ENCODE peak calls at places on chromosomes 2 and 18, in four cellular contexts. I is HFFc6, L is CD14-positive monocyte, T is lower lobe of right lung. O is an unnamed sample.

GRCh38 chr18:77063256-77063655 is 69.3 kb downstream of the MBP start:
- DNase-seq in T (peak; percentile 70), L (peak; percentile 92), I (no peak), O (no peak)

GRCh38 chr2:6866239-6866745 is 585 bp upstream of the CMPK2 start:
- DNase-seq in T (no peak), I (no peak), L (no peak), O (no peak)

GRCh38 chr2:236856856-236857616 is 228.7 kb upstream of the COPS8 start:
- DNase-seq in L (no peak), T (no peak), I (no peak), O (no peak)

GRCh38 chr2:171703574-171704347 is 16.5 kb downstream of the DYNC1I2 start:
- DNase-seq in I (peak; percentile 17), L (no peak), T (no peak), O (no peak)

GRCh38 chr2:100257939-100258338 is 64.4 kb downstream of the LONRF2 start:
- DNase-seq in T (no peak), I (peak; percentile 28), L (peak; percentile 21), O (no peak)

GRCh38 chr2:45932278-45932975 is 281.0 kb downstream of the PRKCE start:
- DNase-seq in L (no peak), I (peak; percentile 62), T (no peak), O (no peak)

GRCh38 chr2:159262226-159262625 is 24.3 kb downstream of the WDSUB1 start:
- DNase-seq in L (no peak), T (no peak), I (no peak), O (no peak)

GRCh38 chr2:97908208-97908676 is 87.5 kb downstream of the TMEM131 start:
- DNase-seq in L (no peak), I (no peak), T (no peak), O (no peak)

GRCh38 chr2:102337012-102337411 is 18.6 kb upstream of the IL18R1 start:
- DNase-seq in L (no peak), T (no peak), I (no peak), O (no peak)

GRCh38 chr2:68434981-68435380 is 32.1 kb downstream of the FBXO48 start:
- DNase-seq in I (no peak), L (peak; percentile 53), T (no peak), O (no peak)

GRCh38 chr2:71458413-71459083 is 5.2 kb downstream of the DYSF start:
- DNase-seq in I (peak; percentile 13), L (no peak), T (no peak), O (no peak)

GRCh38 chr2:224869601-224870000 is 153.4 kb upstream of the CCDC195 start:
- DNase-seq in I (peak; percentile 95), L (no peak), T (no peak), O (no peak)

GRCh38 chr2:216665717-216666116 is 29.6 kb downstream of the IGFBP5 start:
- DNase-seq in T (no peak), I (no peak), L (no peak), O (no peak)

GRCh38 chr2:216450784-216451183 is 38.5 kb downstream of the SMARCAL1 start:
- DNase-seq in I (no peak), L (no peak), T (no peak), O (no peak)

GRCh38 chr2:94956797-94957391 is 68.6 kb upstream of the MAL start:
- DNase-seq in L (no peak), T (no peak), I (peak; percentile 3), O (no peak)

GRCh38 chr2:220575963-220576362 is 948.5 kb downstream of the SLC4A3 start:
- DNase-seq in L (no peak), I (no peak), T (no peak), O (no peak)

GRCh38 chr2:20677301-20678176 is 10.6 kb downstream of the GDF7 start:
- DNase-seq in T (no peak), I (no peak), L (no peak), O (no peak)

GRCh38 chr2:237874585-237875161 is 15.2 kb downstream of the RAMP1 start:
- DNase-seq in T (peak; percentile 21), I (peak; percentile 92), L (no peak), O (no peak)

GRCh38 chr2:165054667-165055066 is 99.3 kb upstream of the SLC38A11 start:
- DNase-seq in T (no peak), I (no peak), L (no peak), O (no peak)

GRCh38 chr18:12327510-12328178 is 19.6 kb downstream of the TUBB6 start:
- DNase-seq in I (peak; percentile 82), L (peak; percentile 80), T (peak; percentile 88), O (no peak)

GRCh38 chr2:237431372-237431771 is 17.4 kb upstream of the COL6A3 start:
- DNase-seq in L (no peak), I (peak; percentile 92), T (no peak), O (no peak)

GRCh38 chr2:174344716-174345472 is 10.1 kb downstream of the SP9 start:
- DNase-seq in T (no peak), L (no peak), I (peak; percentile 60), O (no peak)

GRCh38 chr2:38030590-38031326 is 45.2 kb downstream of the CYP1B1 start:
- DNase-seq in T (no peak), L (no peak), I (no peak), O (no peak)

GRCh38 chr18:48834421-48835011 is 116.2 kb downstream of the SMAD7 start:
- DNase-seq in L (peak; percentile 97), T (peak; percentile 85), I (peak; percentile 97), O (peak; percentile 96)

GRCh38 chr2:144383571-144383970 is 136.3 kb downstream of the ZEB2 start:
- DNase-seq in L (no peak), T (no peak), I (no peak), O (no peak)

GRCh38 chr2:235391964-235392615 is 101.8 kb upstream of the AGAP1 start:
- DNase-seq in L (no peak), T (no peak), I (no peak), O (no peak)
- TF ChIP-seq CTCF in L (no peak), T (no peak), I (no peak), O (no peak)

DNA sequence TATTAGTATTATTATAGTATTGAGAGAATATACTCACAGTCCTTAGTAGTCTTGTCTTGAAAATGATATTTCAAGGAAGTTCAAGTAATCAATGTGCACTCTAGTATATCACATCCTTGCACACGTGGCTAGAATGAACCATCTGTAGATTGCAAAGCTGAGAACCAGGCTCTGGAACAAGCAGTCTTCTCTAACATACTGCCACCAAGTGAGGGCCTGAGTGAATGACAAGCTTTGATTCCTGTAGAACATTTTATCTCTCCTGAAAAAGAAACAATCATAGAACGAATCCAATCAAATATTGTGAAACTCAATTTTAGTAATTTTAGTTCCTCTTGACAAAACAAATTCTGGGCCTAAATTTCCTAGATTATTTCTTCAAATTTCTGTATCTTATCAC is 55.3 kb upstream of the SULT1C3 start:
- DNase-seq in L (no peak), I (peak; percentile 24), T (no peak), O (no peak)
- TF ChIP-seq CTCF in L (peak; percentile 17), I (peak; percentile 67), T (no peak), O (peak; percentile 73)

GRCh38 chr18:7566587-7567486 is at the start of gene PTPRM:
- DNase-seq in L (peak; percentile 49), T (peak; percentile 89), I (peak; percentile 64), O (peak; percentile 82)
- TF ChIP-seq CTCF in L (peak; percentile 35), T (no peak), I (peak; percentile 34), O (peak; percentile 55)

GRCh38 chr2:240896871-240897692 is 1.1 kb upstream of the MAB21L4 start:
- DNase-seq in T (no peak), I (no peak), L (no peak), O (no peak)
- TF ChIP-seq CTCF in T (no peak), I (no peak), L (no peak), O (no peak)

DNA sequence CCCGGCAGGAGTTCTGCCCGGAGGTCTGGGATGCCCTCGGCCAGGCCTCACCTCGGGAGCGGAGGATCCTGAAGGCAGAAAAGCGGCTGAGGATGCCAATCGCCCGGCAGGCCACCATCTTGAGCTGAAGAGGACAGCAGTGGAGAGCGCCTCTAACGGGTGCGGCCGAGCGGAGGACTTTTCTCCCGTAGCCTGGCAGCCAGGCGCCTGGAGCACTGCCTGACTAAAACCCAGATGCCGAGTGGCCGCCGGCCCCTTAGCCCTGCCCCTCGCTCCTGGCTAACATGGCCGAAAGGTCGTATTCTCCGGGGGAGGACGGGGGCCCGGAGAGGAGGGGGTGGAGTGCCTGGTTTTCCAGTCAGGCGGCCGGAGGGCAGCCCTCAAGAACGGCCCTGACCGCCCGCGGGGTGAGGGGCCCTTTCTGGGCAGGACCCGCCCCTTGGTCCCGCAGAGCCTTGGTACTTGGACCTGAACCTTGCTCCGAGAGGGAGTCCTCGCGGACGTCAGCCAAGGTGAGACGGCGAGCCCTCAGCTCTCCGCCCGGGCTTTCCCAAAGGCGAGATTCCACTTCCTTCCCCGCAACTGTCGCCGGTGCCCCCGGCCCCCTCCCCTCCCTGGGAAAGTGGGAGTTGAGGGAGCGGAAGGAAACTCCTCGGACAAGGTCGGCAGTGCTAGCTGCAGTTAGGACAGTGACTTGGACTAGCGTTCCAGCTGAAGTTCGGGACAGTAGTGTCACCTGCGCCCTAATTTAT is at the start of the genes HADHA and HADHB:
- DNase-seq in L (peak; percentile 83), T (peak; percentile 94), I (peak; percentile 91), O (peak; percentile 94)
- TF ChIP-seq CTCF in L (no peak), T (peak; percentile 39), I (peak; percentile 30), O (peak; percentile 55)

GRCh38 chr2:76044701-76045100 is 334.0 kb upstream of the GCFC2 start:
- DNase-seq in I (no peak), T (no peak), L (no peak), O (no peak)

GRCh38 chr2:76039505-76039904 is 328.8 kb upstream of the GCFC2 start:
- DNase-seq in I (no peak), L (no peak), T (no peak), O (no peak)
- TF ChIP-seq CTCF in I (no peak), L (no peak), T (no peak), O (no peak)

DNA sequence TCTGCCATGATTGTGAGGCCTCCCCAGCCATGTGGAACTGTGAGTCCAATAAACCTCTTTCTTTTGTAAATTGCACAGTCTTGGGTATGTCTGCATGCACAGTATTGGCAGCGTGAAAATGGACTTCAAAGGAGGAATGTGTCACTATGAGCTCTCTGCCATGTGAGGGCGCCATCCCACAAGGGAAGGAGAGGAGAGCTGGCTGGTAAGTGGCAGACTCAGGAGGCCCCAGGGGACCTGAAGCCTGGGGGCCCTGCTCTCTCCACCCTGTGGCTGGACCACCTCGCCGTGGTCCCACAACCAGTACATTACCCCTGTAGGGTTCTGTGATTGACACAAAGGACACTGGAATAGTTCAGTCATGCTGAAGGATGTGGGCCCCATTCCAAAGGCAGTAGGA is 122.1 kb downstream of the RPIA start:
- DNase-seq in T (no peak), L (no peak), I (no peak), O (no peak)
- TF ChIP-seq CTCF in T (peak; percentile 8), L (no peak), I (no peak), O (no peak)

GRCh38 chr2:85631316-85631715 is 15.3 kb downstream of the USP39 start:
- DNase-seq in I (no peak), L (no peak), T (no peak), O (no peak)
- TF ChIP-seq CTCF in I (no peak), L (no peak), T (no peak), O (no peak)

O was measured in chondrocyte.